ENCODE peak calls at places on chromosomes 1 and 21, in ten cellular contexts. One of them, this sample, is unnamed.

GRCh38 chr1:201925301-201925567 is 21.1 kb downstream of the LMOD1 start:
- DNase-seq in GM19239: no peak
- DNase-seq in sciatic nerve: no peak
- DNase-seq in HFFc6: no peak
- DNase-seq in CD8-positive, alpha-beta memory T cell: no peak
- DNase-seq in progenitor cell of endocrine pancreas: no peak
- DNase-seq in coronary artery: no peak
- DNase-seq in NCI-H2227 treated with DMSO at 0.1 percent for 48 hours: no peak
- DNase-seq in fibroblast of the aortic adventitia: no peak
- DNase-seq in heart left ventricle: no peak
- DNase-seq in this sample: no peak

GRCh38 chr1:201290551-201290950 is 7.2 kb downstream of the PKP1 start:
- DNase-seq in fibroblast of the aortic adventitia: no peak
- DNase-seq in CD8-positive, alpha-beta memory T cell: no peak
- DNase-seq in sciatic nerve: no peak
- DNase-seq in progenitor cell of endocrine pancreas: no peak
- DNase-seq in heart left ventricle: no peak
- DNase-seq in NCI-H2227 treated with DMSO at 0.1 percent for 48 hours: no peak
- DNase-seq in coronary artery: no peak
- DNase-seq in HFFc6: no peak
- DNase-seq in GM19239: no peak
- DNase-seq in this sample: no peak

GRCh38 chr1:94755675-94756074 is 64.5 kb upstream of the SLC44A3 start:
- DNase-seq in NCI-H2227 treated with DMSO at 0.1 percent for 48 hours: no peak
- DNase-seq in fibroblast of the aortic adventitia: peak
- DNase-seq in CD8-positive, alpha-beta memory T cell: no peak
- DNase-seq in heart left ventricle: peak
- DNase-seq in progenitor cell of endocrine pancreas: no peak
- DNase-seq in GM19239: no peak
- DNase-seq in sciatic nerve: no peak
- DNase-seq in HFFc6: peak
- DNase-seq in coronary artery: no peak
- DNase-seq in this sample: no peak

GRCh38 chr1:52702886-52703787 is 5.0 kb upstream of the COA7 start:
- DNase-seq in heart left ventricle: peak
- DNase-seq in HFFc6: peak
- DNase-seq in fibroblast of the aortic adventitia: peak
- DNase-seq in CD8-positive, alpha-beta memory T cell: peak
- DNase-seq in sciatic nerve: peak
- DNase-seq in progenitor cell of endocrine pancreas: peak
- DNase-seq in GM19239: peak
- DNase-seq in coronary artery: peak
- DNase-seq in NCI-H2227 treated with DMSO at 0.1 percent for 48 hours: peak
- DNase-seq in this sample: peak

GRCh38 chr1:241917487-241917886 is 40.1 kb upstream of the BECN2 start:
- DNase-seq in sciatic nerve: no peak
- DNase-seq in heart left ventricle: no peak
- DNase-seq in HFFc6: no peak
- DNase-seq in GM19239: no peak
- DNase-seq in progenitor cell of endocrine pancreas: no peak
- DNase-seq in coronary artery: no peak
- DNase-seq in CD8-positive, alpha-beta memory T cell: no peak
- DNase-seq in NCI-H2227 treated with DMSO at 0.1 percent for 48 hours: no peak
- DNase-seq in fibroblast of the aortic adventitia: no peak
- DNase-seq in this sample: no peak

GRCh38 chr21:42038826-42039425 is 28.8 kb upstream of the ZBTB21 start:
- DNase-seq in fibroblast of the aortic adventitia: peak
- DNase-seq in NCI-H2227 treated with DMSO at 0.1 percent for 48 hours: no peak
- DNase-seq in HFFc6: peak
- DNase-seq in CD8-positive, alpha-beta memory T cell: no peak
- DNase-seq in coronary artery: no peak
- DNase-seq in sciatic nerve: no peak
- DNase-seq in heart left ventricle: no peak
- DNase-seq in GM19239: no peak
- DNase-seq in progenitor cell of endocrine pancreas: no peak
- DNase-seq in this sample: no peak

GRCh38 chr21:43608225-43608624 is 51.1 kb downstream of the HSF2BP start:
- DNase-seq in progenitor cell of endocrine pancreas: no peak
- DNase-seq in heart left ventricle: no peak
- DNase-seq in fibroblast of the aortic adventitia: peak
- DNase-seq in NCI-H2227 treated with DMSO at 0.1 percent for 48 hours: no peak
- DNase-seq in GM19239: no peak
- DNase-seq in coronary artery: no peak
- DNase-seq in HFFc6: no peak
- DNase-seq in sciatic nerve: no peak
- DNase-seq in CD8-positive, alpha-beta memory T cell: no peak
- DNase-seq in this sample: no peak

GRCh38 chr1:207284209-207284892 is 37.1 kb upstream of the CD55 start:
- DNase-seq in CD8-positive, alpha-beta memory T cell: no peak
- DNase-seq in heart left ventricle: no peak
- DNase-seq in coronary artery: no peak
- DNase-seq in progenitor cell of endocrine pancreas: no peak
- DNase-seq in sciatic nerve: no peak
- DNase-seq in NCI-H2227 treated with DMSO at 0.1 percent for 48 hours: no peak
- DNase-seq in GM19239: no peak
- DNase-seq in HFFc6: no peak
- DNase-seq in fibroblast of the aortic adventitia: peak
- DNase-seq in this sample: no peak

GRCh38 chr1:28123461-28123961 is 35.1 kb upstream of the EYA3 start:
- DNase-seq in CD8-positive, alpha-beta memory T cell: no peak
- DNase-seq in sciatic nerve: no peak
- DNase-seq in heart left ventricle: no peak
- DNase-seq in HFFc6: peak
- DNase-seq in NCI-H2227 treated with DMSO at 0.1 percent for 48 hours: no peak
- DNase-seq in fibroblast of the aortic adventitia: peak
- DNase-seq in GM19239: no peak
- DNase-seq in progenitor cell of endocrine pancreas: no peak
- DNase-seq in coronary artery: no peak
- DNase-seq in this sample: no peak

GRCh38 chr1:24021403-24022266 is 41.5 kb upstream of the SRSF10 start:
- DNase-seq in heart left ventricle: peak
- DNase-seq in HFFc6: peak
- DNase-seq in GM19239: no peak
- DNase-seq in sciatic nerve: no peak
- DNase-seq in CD8-positive, alpha-beta memory T cell: no peak
- DNase-seq in progenitor cell of endocrine pancreas: no peak
- DNase-seq in NCI-H2227 treated with DMSO at 0.1 percent for 48 hours: no peak
- DNase-seq in fibroblast of the aortic adventitia: no peak
- DNase-seq in coronary artery: no peak
- DNase-seq in this sample: no peak